ENCODE peak calls at places on chromosomes 6 and 20, in four cellular contexts. W is C1 segment of cervical spinal cord, I is tibial artery, K is pancreas. L is an unnamed sample.

GRCh38 chr20:45972500-45973183 is 639 bp upstream of the ZNF335 start:
- DNase-seq in I (no peak), W (no peak), K (no peak), L (no peak)

GRCh38 chr6:27791182-27791939 is 120.8 kb downstream of the OR2B2 start:
- DNase-seq in W (no peak), K (peak; percentile 38), I (peak; percentile 67), L (no peak)

GRCh38 chr20:45725134-45725533 is 3.0 kb downstream of the SPINT4 start:
- DNase-seq in K (no peak), I (no peak), W (no peak), L (no peak)

GRCh38 chr20:50783390-50783789 is 11.5 kb upstream of the BCAS4 start:
- DNase-seq in I (no peak), K (no peak), W (no peak), L (no peak)

GRCh38 chr6:47153066-47153755 is 111.1 kb upstream of the ADGRF1 start:
- DNase-seq in I (no peak), W (no peak), K (no peak), L (no peak)

GRCh38 chr6:154537486-154537885 is 27.0 kb upstream of the CNKSR3 start:
- DNase-seq in K (no peak), W (no peak), I (no peak), L (no peak)

GRCh38 chr6:13012977-13013680 is 296.6 kb downstream of the PHACTR1 start:
- DNase-seq in I (no peak), K (peak; percentile 84), W (no peak), L (peak; percentile 25)

GRCh38 chr20:13671500-13672288 is 33.0 kb upstream of the TASP1 start:
- DNase-seq in W (no peak), I (peak; percentile 41), K (no peak), L (no peak)

GRCh38 chr20:44288252-44288651 is 22.8 kb downstream of the FITM2 start:
- DNase-seq in W (no peak), K (no peak), I (no peak), L (no peak)

GRCh38 chr20:52812231-52812847 is 159.8 kb upstream of the TSHZ2 start:
- DNase-seq in I (no peak), K (no peak), W (no peak), L (no peak)